ENCODE peak calls at places on chromosomes 4 and X, in seven cellular contexts. Y is OCI-LY7; O is GM23248; E is sigmoid colon; B is upper lobe of right lung; L is kidney; P is CD8-positive, alpha-beta T cell. C is an unnamed sample.
A peak's percentile ranks its signal among the peaks of the same experiment; 100 is the strongest.

GRCh38 chrX:106862972-106863688 is 40.0 kb downstream of the RIPPLY1 start:
- DNase-seq in Y (peak; percentile 30), O (no peak), E (no peak), B (no peak), L (no peak), P (peak; percentile 8), C (peak; percentile 3)

GRCh38 chr4:111883557-111883999 is 261.7 kb upstream of the FAM241A start:
- DNase-seq in Y (no peak), O (peak; percentile 1), E (no peak), B (no peak), L (no peak), P (no peak), C (peak; percentile 6)

GRCh38 chr4:48546336-48546735 is 56.3 kb downstream of the ZAR1 start:
- DNase-seq in Y (peak; percentile 55), O (peak; percentile 67), E (no peak), B (no peak), L (no peak), P (peak; percentile 9), C (peak; percentile 8)

GRCh38 chr4:143700420-143701352 is at the start of gene FREM3:
- DNase-seq in Y (no peak), O (peak; percentile 17), E (no peak), B (peak; percentile 64), L (peak; percentile 64), P (no peak), C (no peak)

GRCh38 chrX:24498181-24498580 is 33.1 kb downstream of the PDK3 start:
- DNase-seq in Y (no peak), O (peak; percentile 2), E (peak; percentile 74), B (no peak), L (no peak), P (peak; percentile 26), C (peak; percentile 53)

GRCh38 chr4:78662661-78663060 is 111.1 kb downstream of the ANXA3 start:
- DNase-seq in Y (no peak), O (no peak), E (no peak), B (no peak), L (no peak), P (no peak), C (no peak)

GRCh38 chr4:86367577-86367976 is 7.7 kb upstream of the MAPK10 start:
- DNase-seq in Y (no peak), O (peak; percentile 58), E (no peak), B (no peak), L (no peak), P (no peak), C (no peak)

GRCh38 chr4:180717451-180717850 is 1525.8 kb upstream of the TENM3 start:
- DNase-seq in Y (no peak), O (no peak), E (no peak), B (no peak), L (no peak), P (no peak), C (no peak)

GRCh38 chrX:114712466-114712865 is 128.6 kb downstream of the HTR2C start:
- DNase-seq in Y (no peak), O (peak; percentile 5), E (no peak), B (no peak), L (no peak), P (no peak), C (no peak)

GRCh38 chrX:50596056-50596455 is 125.4 kb upstream of the DGKK start:
- DNase-seq in Y (no peak), O (no peak), E (no peak), B (no peak), L (no peak), P (no peak), C (no peak)

GRCh38 chrX:5586726-5587125 is 641.9 kb downstream of the NLGN4X start:
- DNase-seq in Y (no peak), O (no peak), E (no peak), B (no peak), L (no peak), P (no peak), C (no peak)

GRCh38 chrX:117992324-117992723 is 124.3 kb downstream of the KLHL13 start:
- DNase-seq in Y (no peak), O (no peak), E (no peak), B (no peak), L (no peak), P (no peak), C (no peak)

GRCh38 chrX:108312938-108313337 is 125.3 kb downstream of the COL4A6 start:
- DNase-seq in Y (no peak), O (peak; percentile 80), E (no peak), B (no peak), L (no peak), P (no peak), C (no peak)

GRCh38 chr4:189660737-189661330 is 279.8 kb upstream of the FRG1 start:
- DNase-seq in Y (no peak), O (no peak), E (no peak), B (no peak), L (no peak), P (no peak), C (no peak)

GRCh38 chrX:152343306-152343705 is 107.8 kb downstream of the GABRA3 start:
- DNase-seq in Y (no peak), O (peak; percentile 29), E (no peak), B (no peak), L (no peak), P (no peak), C (no peak)

GRCh38 chr4:100960232-100960631 is 387.1 kb downstream of the PPP3CA start:
- DNase-seq in Y (no peak), O (no peak), E (no peak), B (no peak), L (no peak), P (no peak), C (no peak)

GRCh38 chr4:10605746-10606482 is 78.7 kb downstream of the CLNK start:
- DNase-seq in Y (no peak), O (peak; percentile 64), E (no peak), B (no peak), L (no peak), P (no peak), C (no peak)

DNA sequence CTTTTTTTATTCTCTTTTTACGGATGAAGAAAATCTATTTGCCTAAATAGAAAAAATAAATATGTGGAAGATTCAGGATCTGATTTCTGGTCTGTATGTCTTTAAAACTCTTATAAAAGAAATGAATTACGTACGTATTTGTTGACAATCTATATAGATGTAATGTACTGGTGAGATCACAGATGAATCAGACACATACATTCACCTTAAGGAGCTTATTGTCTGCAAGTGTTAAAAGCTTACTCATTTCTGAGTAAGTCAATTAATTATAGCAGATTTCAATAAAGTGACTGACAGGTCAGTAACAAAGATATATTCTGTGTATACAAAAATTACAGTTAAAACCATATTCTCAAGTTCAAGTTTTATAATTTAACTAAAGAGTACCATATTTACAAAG is 66.6 kb upstream of the NAF1 start:
- DNase-seq in Y (no peak), O (no peak), E (no peak), B (no peak), L (no peak), P (no peak), C (no peak)
- H3K36me3 ChIP-seq in Y (no peaks in the 10 kb centered on the region), O (no peaks in the 10 kb centered on the region), E (no peaks in the 10 kb centered on the region), B (no peaks in the 10 kb centered on the region), L (no peaks in the 10 kb centered on the region), P (no peaks in the 10 kb centered on the region), C (no peaks in the 10 kb centered on the region)

GRCh38 chr4:92254767-92255442 is 48.9 kb upstream of the GRID2 start:
- DNase-seq in Y (no peak), O (no peak), E (no peak), B (no peak), L (no peak), P (no peak), C (no peak)

GRCh38 chr4:92261256-92261655 is 42.5 kb upstream of the GRID2 start:
- DNase-seq in Y (no peak), O (no peak), E (no peak), B (no peak), L (no peak), P (no peak), C (no peak)

GRCh38 chr4:92255920-92256244 is 47.9 kb upstream of the GRID2 start:
- DNase-seq in Y (no peak), O (no peak), E (no peak), B (no peak), L (no peak), P (no peak), C (no peak)

GRCh38 chr4:92253986-92254671 is 49.6 kb upstream of the GRID2 start:
- DNase-seq in Y (no peak), O (no peak), E (no peak), B (no peak), L (no peak), P (no peak), C (no peak)

GRCh38 chr4:92257931-92258857 is 45.6 kb upstream of the GRID2 start:
- DNase-seq in Y (no peak), O (no peak), E (no peak), B (no peak), L (no peak), P (no peak), C (no peak)
- H3K36me3 ChIP-seq in Y (no peaks in the 10 kb centered on the region), O (no peaks in the 10 kb centered on the region), E (no peaks in the 10 kb centered on the region), B (no peaks in the 10 kb centered on the region), L (no peaks in the 10 kb centered on the region), P (no peaks in the 10 kb centered on the region), C (no peaks in the 10 kb centered on the region)

DNA sequence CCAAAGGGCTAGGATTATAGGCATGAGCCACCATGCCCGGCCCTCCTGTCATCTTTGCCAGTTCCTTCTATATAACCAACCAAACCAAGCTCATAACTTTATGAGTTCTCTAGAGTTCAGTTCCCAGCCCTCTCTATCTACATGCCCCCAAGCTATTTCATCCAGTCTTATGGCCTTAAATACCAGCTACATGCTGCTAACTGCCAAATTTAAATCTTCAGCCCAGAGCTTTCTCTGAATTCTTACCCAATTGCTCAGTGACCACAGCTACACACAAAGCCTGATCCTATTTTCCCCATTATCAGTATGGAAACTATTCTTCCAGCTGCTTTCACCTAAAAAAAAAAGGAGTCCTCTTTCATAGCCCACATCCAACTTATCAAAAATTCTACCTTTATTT is 23.1 kb downstream of the TMEM184C start:
- DNase-seq in Y (no peak), O (peak; percentile 10), E (no peak), B (no peak), L (no peak), P (no peak), C (no peak)
- H3K36me3 ChIP-seq in Y (peaks cover 91% of the 10 kb centered on the region), O (peaks cover 31% of the 10 kb centered on the region), E (peaks cover 14% of the 10 kb centered on the region), B (peaks cover 44% of the 10 kb centered on the region), L (peaks cover 15% of the 10 kb centered on the region), P (peaks cover 16% of the 10 kb centered on the region), C (peaks cover 8% of the 10 kb centered on the region)

GRCh38 chr4:182885022-182885737 is 32.0 kb downstream of the DCTD start:
- DNase-seq in Y (no peak), O (no peak), E (peak; percentile 6), B (no peak), L (no peak), P (no peak), C (no peak)

GRCh38 chr4:182885738-182886077 is 31.5 kb downstream of the DCTD start:
- DNase-seq in Y (no peak), O (no peak), E (no peak), B (no peak), L (no peak), P (no peak), C (no peak)

GRCh38 chr4:182890202-182890601 is 27.0 kb downstream of the DCTD start:
- DNase-seq in Y (no peak), O (no peak), E (no peak), B (no peak), L (no peak), P (no peak), C (no peak)

GRCh38 chr4:182886768-182887167 is 30.4 kb downstream of the DCTD start:
- DNase-seq in Y (no peak), O (no peak), E (no peak), B (no peak), L (no peak), P (no peak), C (no peak)

DNA sequence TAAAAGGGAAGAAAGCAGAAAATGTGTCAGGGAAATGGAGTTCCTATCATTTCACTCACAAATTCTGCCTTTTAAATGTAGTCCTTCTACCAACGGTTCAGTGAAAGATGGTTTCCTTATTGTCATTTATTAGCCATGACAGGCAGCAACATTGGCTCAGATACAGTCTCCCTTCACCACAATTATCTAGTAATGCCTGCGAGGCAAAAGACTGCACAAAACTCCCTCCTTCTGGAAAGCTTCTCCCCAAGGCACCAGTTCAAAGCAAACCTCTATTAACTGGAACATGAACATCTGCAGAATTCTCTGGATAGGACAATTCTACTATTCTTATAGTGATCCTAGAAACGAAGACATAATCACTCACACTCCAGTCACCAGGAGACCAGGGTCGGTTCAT is 28.3 kb downstream of the DCTD start:
- DNase-seq in Y (no peak), O (no peak), E (no peak), B (no peak), L (no peak), P (no peak), C (no peak)
- H3K36me3 ChIP-seq in Y (peaks cover 50% of the 10 kb centered on the region), O (peaks cover 73% of the 10 kb centered on the region), E (peaks cover 23% of the 10 kb centered on the region), B (peaks cover 69% of the 10 kb centered on the region), L (peaks cover 15% of the 10 kb centered on the region), P (peaks cover 24% of the 10 kb centered on the region), C (peaks cover 20% of the 10 kb centered on the region)